ENCODE peak calls at places on chromosomes 5 and 9, in ten cellular contexts. P, M, E, N, O, T, Q, L, V and B are unnamed samples.

GRCh38 chr9:32344551-32345182 is 39.8 kb upstream of the ACO1 start:
- DNase-seq in P (no peak), M (no peak), E (peak), N (no peak), O (no peak), T (no peak), Q (no peak), L (no peak), V (no peak), B (no peak)

GRCh38 chr9:137488906-137489305 is 29.8 kb upstream of the NSMF start:
- DNase-seq in P (no peak), M (no peak), E (no peak), N (no peak), O (peak), T (no peak), Q (no peak), L (no peak), V (no peak), B (no peak)

GRCh38 chr5:34923694-34924461 is 5.5 kb upstream of the DNAJC21 start:
- DNase-seq in P (no peak), M (no peak), E (no peak), N (no peak), O (no peak), T (no peak), Q (no peak), L (no peak), V (no peak), B (no peak)

GRCh38 chr9:100426532-100427365 is at the start of gene MSANTD3:
- DNase-seq in P (peak), M (peak), E (peak), N (peak), O (peak), T (peak), Q (peak), L (peak), V (peak), B (peak)

GRCh38 chr9:80061940-80062339 is 490.2 kb downstream of the TLE4 start:
- DNase-seq in P (no peak), M (no peak), E (no peak), N (no peak), O (no peak), T (no peak), Q (no peak), L (no peak), V (no peak), B (no peak)

GRCh38 chr5:157280927-157281326 is 15.0 kb downstream of the CYFIP2 start:
- DNase-seq in P (no peak), M (no peak), E (no peak), N (no peak), O (no peak), T (no peak), Q (no peak), L (no peak), V (no peak), B (no peak)

GRCh38 chr5:43769576-43770352 is 166.8 kb downstream of the NNT start:
- DNase-seq in P (no peak), M (no peak), E (peak), N (no peak), O (no peak), T (no peak), Q (no peak), L (no peak), V (no peak), B (no peak)

GRCh38 chr9:104780796-104781395 is 17.0 kb downstream of the NIPSNAP3B start:
- DNase-seq in P (no peak), M (no peak), E (peak), N (no peak), O (no peak), T (peak), Q (no peak), L (no peak), V (no peak), B (no peak)

GRCh38 chr5:176732736-176733585 is 77.4 kb upstream of the UNC5A start:
- DNase-seq in P (peak), M (peak), E (no peak), N (peak), O (peak), T (no peak), Q (no peak), L (no peak), V (no peak), B (no peak)

GRCh38 chr5:134524826-134525686 is at the start of gene JADE2:
- DNase-seq in P (peak), M (peak), E (peak), N (peak), O (peak), T (peak), Q (peak), L (no peak), V (peak), B (peak)

GRCh38 chr5:78526049-78526525 is 122.5 kb downstream of the LHFPL2 start:
- DNase-seq in P (no peak), M (no peak), E (no peak), N (no peak), O (no peak), T (no peak), Q (no peak), L (no peak), V (no peak), B (no peak)

GRCh38 chr9:83981126-83981871 is 694 bp downstream of the RMI1 start:
- DNase-seq in P (no peak), M (no peak), E (peak), N (no peak), O (peak), T (peak), Q (peak), L (no peak), V (no peak), B (peak)

GRCh38 chr5:147072591-147072990 is 162.2 kb upstream of the STK32A start:
- DNase-seq in P (no peak), M (no peak), E (no peak), N (no peak), O (no peak), T (peak), Q (no peak), L (no peak), V (no peak), B (no peak)

GRCh38 chr9:125255781-125256391 is 5.7 kb upstream of the GAPVD1 start:
- DNase-seq in P (no peak), M (no peak), E (peak), N (no peak), O (no peak), T (peak), Q (no peak), L (peak), V (no peak), B (no peak)

GRCh38 chr9:70639853-70640814 is 225.7 kb upstream of the KLF9 start:
- DNase-seq in P (no peak), M (no peak), E (peak), N (no peak), O (no peak), T (peak), Q (peak), L (peak), V (no peak), B (peak)

GRCh38 chr5:116953251-116953934 is 378.8 kb upstream of the SEMA6A start:
- DNase-seq in P (no peak), M (no peak), E (peak), N (no peak), O (no peak), T (peak), Q (peak), L (no peak), V (no peak), B (no peak)

GRCh38 chr9:108784998-108785397 is 70.8 kb downstream of the ACTL7B start:
- DNase-seq in P (no peak), M (no peak), E (no peak), N (no peak), O (no peak), T (no peak), Q (no peak), L (no peak), V (no peak), B (no peak)

GRCh38 chr9:124852829-124853531 is at the start of gene WDR38:
- DNase-seq in P (peak), M (peak), E (peak), N (peak), O (peak), T (peak), Q (peak), L (peak), V (peak), B (peak)

GRCh38 chr9:14395300-14396082 is 81.5 kb upstream of the NFIB start:
- DNase-seq in P (no peak), M (no peak), E (peak), N (no peak), O (no peak), T (no peak), Q (peak), L (no peak), V (no peak), B (no peak)